ENCODE peak calls at places on chromosomes 4 and X, in seven cellular contexts. H is H9, Z is neuronal stem cell, M is mesendoderm, P is mesenchymal stem cell, A is H1, D is trophoblast cell. K is an unnamed sample.

GRCh38 chr4:89338206-89338605 is 30.6 kb upstream of the GPRIN3 start:
- DNase-seq in H (no peak), Z (no peak), M (no peak), P (no peak), A (no peak), D (no peak), K (no peak)

GRCh38 chrX:26295425-26295824 is 79.5 kb downstream of the MAGEB5 start:
- DNase-seq in H (no peak), Z (no peak), M (peak; percentile 56), P (no peak), A (no peak), D (no peak), K (no peak)

GRCh38 chrX:40310016-40310415 is 212.3 kb upstream of the BCOR start:
- DNase-seq in H (no peak), Z (no peak), M (no peak), P (no peak), A (no peak), D (no peak), K (no peak)

GRCh38 chrX:19810809-19811208 is 76.6 kb downstream of the SH3KBP1 start:
- DNase-seq in H (no peak), Z (no peak), M (no peak), P (peak; percentile 41), A (no peak), D (peak; percentile 14), K (peak; percentile 48)

GRCh38 chrX:38803286-38803608 is 2.0 kb downstream of the MID1IP1 start:
- DNase-seq in H (no peak), Z (no peak), M (no peak), P (no peak), A (no peak), D (no peak), K (no peak)

GRCh38 chrX:2576793-2577192 is 76.0 kb upstream of the DHRSX start:
- DNase-seq in H (no peak), Z (no peak), M (peak; percentile 57), P (no peak), A (no peak), D (peak; percentile 90), K (no peak)

GRCh38 chrX:38903093-38903492 is 101.8 kb downstream of the MID1IP1 start:
- DNase-seq in H (no peak), Z (no peak), M (no peak), P (no peak), A (no peak), D (no peak), K (no peak)

GRCh38 chr4:118823471-118823870 is 12.5 kb downstream of the SEC24D start:
- DNase-seq in H (no peak), Z (no peak), M (no peak), P (no peak), A (no peak), D (no peak), K (no peak)

GRCh38 chr4:169252339-169253086 is 18.2 kb downstream of the SH3RF1 start:
- DNase-seq in H (no peak), Z (no peak), M (peak; percentile 70), P (no peak), A (no peak), D (no peak), K (peak; percentile 51)

GRCh38 chrX:153870791-153871360 is 15.1 kb downstream of the L1CAM start:
- DNase-seq in H (no peak), Z (no peak), M (no peak), P (no peak), A (no peak), D (no peak), K (no peak)

GRCh38 chrX:110418857-110419249 is 60.2 kb downstream of the RTL9 start:
- DNase-seq in H (no peak), Z (no peak), M (no peak), P (peak; percentile 80), A (no peak), D (no peak), K (peak; percentile 86)

GRCh38 chrX:41707218-41707617 is 16.8 kb upstream of the GPR82 start:
- DNase-seq in H (no peak), Z (no peak), M (no peak), P (no peak), A (no peak), D (no peak), K (no peak)

GRCh38 chr4:6902318-6903042 is 7.1 kb upstream of the TBC1D14 start:
- DNase-seq in H (no peak), Z (no peak), M (peak; percentile 65), P (no peak), A (no peak), D (peak; percentile 79), K (no peak)

GRCh38 chr4:40940317-40940720 is 190.6 kb downstream of the NSUN7 start:
- DNase-seq in H (no peak), Z (no peak), M (no peak), P (no peak), A (no peak), D (no peak), K (no peak)

GRCh38 chr4:15918484-15919129 is 19.9 kb downstream of the FGFBP1 start:
- DNase-seq in H (no peak), Z (no peak), M (no peak), P (no peak), A (no peak), D (peak; percentile 49), K (no peak)

GRCh38 chr4:15914291-15914690 is 24.2 kb downstream of the FGFBP1 start:
- DNase-seq in H (no peak), Z (no peak), M (no peak), P (peak; percentile 14), A (no peak), D (no peak), K (peak; percentile 54)

GRCh38 chr4:15920723-15921591 is 17.6 kb downstream of the FGFBP1 start:
- DNase-seq in H (no peak), Z (no peak), M (no peak), P (peak; percentile 96), A (no peak), D (peak; percentile 79), K (peak; percentile 99)

GRCh38 chr4:15914736-15915135 is 23.8 kb downstream of the FGFBP1 start:
- DNase-seq in H (no peak), Z (no peak), M (no peak), P (no peak), A (no peak), D (no peak), K (no peak)

DNA sequence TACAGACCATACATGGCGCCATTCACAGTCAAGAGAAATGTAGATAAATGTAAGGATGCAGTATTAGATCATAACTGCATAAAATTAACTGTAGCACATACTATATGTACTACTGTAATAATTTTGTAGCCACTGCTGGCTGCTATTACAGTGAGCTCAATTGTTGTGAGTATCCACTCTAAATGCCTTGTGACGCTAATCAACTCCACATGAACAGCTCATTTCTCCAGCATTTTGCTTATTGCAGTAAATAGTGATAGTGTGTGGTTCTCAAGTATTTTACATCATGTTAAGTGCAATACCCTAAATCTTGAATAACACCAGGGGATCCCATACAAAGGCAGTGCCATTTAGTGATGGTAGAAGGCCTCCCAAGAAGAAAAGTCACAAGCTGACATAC is 21.2 kb downstream of the FGFBP1 start:
- DNase-seq in H (no peak), Z (no peak), M (no peak), P (no peak), A (no peak), D (no peak), K (no peak)
- H3K79me1 ChIP-seq in H (no peaks in the 10 kb centered on the region), Z (no peaks in the 10 kb centered on the region), M (no peaks in the 10 kb centered on the region), P (no peaks in the 10 kb centered on the region), A (no peaks in the 10 kb centered on the region), D (peaks cover 5% of the 10 kb centered on the region), K (no peaks in the 10 kb centered on the region)

GRCh38 chrX:16843208-16843909 is 26.8 kb downstream of the RBBP7 start:
- DNase-seq in H (no peak), Z (no peak), M (no peak), P (no peak), A (no peak), D (no peak), K (no peak)

GRCh38 chrX:16839852-16840460 is 30.2 kb downstream of the RBBP7 start:
- DNase-seq in H (peak; percentile 54), Z (no peak), M (peak; percentile 80), P (peak; percentile 76), A (no peak), D (peak; percentile 66), K (peak; percentile 85)

GRCh38 chrX:16839224-16839851 is 30.8 kb downstream of the RBBP7 start:
- DNase-seq in H (no peak), Z (no peak), M (peak; percentile 14), P (no peak), A (no peak), D (no peak), K (no peak)

GRCh38 chrX:16845686-16846085 is 24.5 kb downstream of the RBBP7 start:
- DNase-seq in H (no peak), Z (no peak), M (no peak), P (no peak), A (no peak), D (no peak), K (no peak)

DNA sequence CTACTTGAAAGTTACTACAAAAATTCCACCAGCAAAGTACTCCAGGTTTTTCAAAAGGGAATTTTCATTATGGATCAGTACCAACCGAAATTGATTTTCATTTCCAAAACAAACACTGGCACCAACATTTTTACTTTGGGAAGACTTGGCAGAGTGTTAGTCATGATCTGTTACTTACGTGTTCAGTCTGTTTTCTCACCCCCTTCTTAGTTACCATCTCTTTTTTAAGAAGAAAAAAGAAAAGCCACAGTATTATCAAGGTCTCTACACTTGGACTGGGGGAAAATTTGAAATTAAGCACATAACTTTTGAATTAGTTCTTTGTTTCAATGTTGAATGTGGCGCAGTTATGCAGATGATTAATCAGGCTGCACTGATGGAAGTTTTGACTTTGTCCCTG is 27.5 kb downstream of the RBBP7 start:
- DNase-seq in H (no peak), Z (no peak), M (no peak), P (no peak), A (no peak), D (no peak), K (no peak)
- H3K79me1 ChIP-seq in H (no peaks in the 10 kb centered on the region), Z (no peaks in the 10 kb centered on the region), M (no peaks in the 10 kb centered on the region), P (peaks cover 3% of the 10 kb centered on the region), A (no peaks in the 10 kb centered on the region), D (no peaks in the 10 kb centered on the region), K (peaks cover 7% of the 10 kb centered on the region)

DNA sequence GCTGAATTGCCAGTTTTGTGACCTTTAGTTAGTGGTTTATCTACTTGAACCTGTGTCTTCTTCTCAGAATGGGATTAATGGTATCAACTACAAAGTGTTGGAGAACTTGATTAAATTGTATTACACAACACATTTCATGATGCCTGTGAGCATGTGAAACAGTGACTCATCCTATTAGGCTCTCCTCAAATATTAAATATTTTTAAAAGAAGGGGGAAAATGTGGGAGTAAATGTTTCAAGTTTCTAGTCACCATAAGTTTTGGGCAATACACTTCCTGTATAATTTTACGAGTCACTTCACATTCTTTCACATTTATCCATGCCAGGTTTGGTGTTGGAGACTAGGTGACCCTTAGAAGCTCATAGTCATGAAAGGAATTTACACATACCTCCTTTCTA is 147.0 kb downstream of the HS3ST1 start:
- DNase-seq in H (no peak), Z (no peak), M (no peak), P (no peak), A (no peak), D (no peak), K (no peak)
- H3K79me1 ChIP-seq in H (no peaks in the 10 kb centered on the region), Z (no peaks in the 10 kb centered on the region), M (no peaks in the 10 kb centered on the region), P (no peaks in the 10 kb centered on the region), A (no peaks in the 10 kb centered on the region), D (no peaks in the 10 kb centered on the region), K (no peaks in the 10 kb centered on the region)

GRCh38 chr4:143489116-143489515 is 24.4 kb upstream of the SMARCA5 start:
- DNase-seq in H (no peak), Z (no peak), M (no peak), P (no peak), A (no peak), D (peak; percentile 76), K (peak; percentile 28)

GRCh38 chr4:143486314-143486713 is 27.2 kb upstream of the SMARCA5 start:
- DNase-seq in H (no peak), Z (no peak), M (no peak), P (no peak), A (no peak), D (no peak), K (no peak)

GRCh38 chr4:143482753-143483362 is 30.6 kb upstream of the SMARCA5 start:
- DNase-seq in H (no peak), Z (peak; percentile 17), M (peak; percentile 42), P (peak; percentile 64), A (no peak), D (peak; percentile 72), K (peak; percentile 71)

GRCh38 chr4:143488684-143489083 is 24.8 kb upstream of the SMARCA5 start:
- DNase-seq in H (no peak), Z (no peak), M (no peak), P (no peak), A (no peak), D (peak; percentile 87), K (no peak)
- H3K79me1 ChIP-seq in H (no peaks in the 10 kb centered on the region), Z (no peaks in the 10 kb centered on the region), M (no peaks in the 10 kb centered on the region), P (no peaks in the 10 kb centered on the region), A (no peaks in the 10 kb centered on the region), D (peaks cover 2% of the 10 kb centered on the region), K (no peaks in the 10 kb centered on the region)

K was measured in IMR-90.